ENCODE peak calls at places on chromosomes 13 and 19, in seven cellular contexts. P is adrenal gland; X is CD8-positive, alpha-beta T cell; D is NB4; M is cardiac fibroblast; K is thoracic aorta; S is colonic mucosa. W is an unnamed sample.

GRCh38 chr19:31408460-31409124 is 59.4 kb upstream of the TSHZ3 start:
- DNase-seq in D (peak), P (no peak), X (no peak), M (peak), S (no peak), K (no peak), W (no peak)

GRCh38 chr13:25847635-25848616 is 203.9 kb downstream of the SHISA2 start:
- DNase-seq in P (no peak), D (peak), S (no peak), K (no peak), X (no peak), M (no peak), W (no peak)

GRCh38 chr13:33453911-33454310 is 168.4 kb upstream of the STARD13 start:
- DNase-seq in P (no peak), M (peak), K (no peak), X (no peak), S (no peak), D (no peak), W (no peak)

GRCh38 chr19:35502751-35503150 is 10.7 kb downstream of the DMKN start:
- DNase-seq in M (no peak), D (no peak), K (no peak), P (no peak), S (no peak), X (no peak), W (no peak)

GRCh38 chr19:37413243-37414084 is 42.6 kb downstream of the ZNF527 start:
- DNase-seq in K (no peak), D (no peak), P (no peak), X (no peak), S (no peak), M (peak), W (no peak)

GRCh38 chr13:97372929-97373328 is 61.0 kb upstream of the RAP2A start:
- DNase-seq in P (no peak), D (no peak), K (no peak), S (no peak), M (no peak), X (no peak), W (no peak)

GRCh38 chr13:41648314-41648935 is 191.1 kb downstream of the RGCC start:
- DNase-seq in D (no peak), M (peak), S (no peak), X (no peak), K (no peak), P (no peak), W (no peak)

GRCh38 chr13:109750376-109750775 is 36.0 kb downstream of the IRS2 start:
- DNase-seq in P (no peak), M (no peak), S (no peak), D (no peak), K (no peak), X (no peak), W (no peak)

GRCh38 chr13:79871594-79871993 is 390.6 kb downstream of the NDFIP2 start:
- DNase-seq in M (no peak), P (no peak), K (no peak), X (no peak), D (no peak), S (no peak), W (no peak)

GRCh38 chr19:49614096-49614857 is 23.3 kb downstream of the PRR12 start:
- DNase-seq in K (no peak), D (peak), P (peak), M (peak), X (no peak), S (no peak), W (no peak)

GRCh38 chr19:18520848-18521691 is 800 bp downstream of the ELL start:
- DNase-seq in D (peak), K (no peak), X (no peak), S (peak), M (no peak), P (peak), W (no peak)

GRCh38 chr19:55681131-55682087 is 6.4 kb downstream of the EPN1 start:
- DNase-seq in M (no peak), D (no peak), K (no peak), P (peak), S (no peak), X (no peak), W (no peak)

DNA sequence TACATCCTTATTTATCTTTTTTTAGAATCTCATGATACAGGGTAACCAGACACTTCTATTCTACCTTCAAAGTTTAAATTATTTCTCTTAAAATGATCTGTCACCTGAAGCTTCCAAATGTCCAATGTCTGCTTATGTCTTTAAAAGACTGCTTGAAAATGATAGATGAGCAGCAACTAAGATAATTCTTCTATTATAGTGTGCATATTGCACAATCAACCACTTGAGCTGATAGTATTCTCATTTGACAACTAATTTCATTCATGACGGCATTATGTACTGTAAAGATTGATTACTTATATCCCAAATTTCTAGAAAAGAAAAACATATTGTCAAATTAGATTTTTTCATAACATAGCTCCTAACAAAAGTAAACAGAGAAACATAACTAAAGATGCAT is 1478.2 kb upstream of the MIR17HG start:
- DNase-seq in P (no peak), M (no peak), S (no peak), X (no peak), D (no peak), K (no peak), W (no peak)
- TF ChIP-seq CTCF in P (no peak), M (no peak), S (no peak), X (no peak), D (no peak), K (no peak), W (no peak)

DNA sequence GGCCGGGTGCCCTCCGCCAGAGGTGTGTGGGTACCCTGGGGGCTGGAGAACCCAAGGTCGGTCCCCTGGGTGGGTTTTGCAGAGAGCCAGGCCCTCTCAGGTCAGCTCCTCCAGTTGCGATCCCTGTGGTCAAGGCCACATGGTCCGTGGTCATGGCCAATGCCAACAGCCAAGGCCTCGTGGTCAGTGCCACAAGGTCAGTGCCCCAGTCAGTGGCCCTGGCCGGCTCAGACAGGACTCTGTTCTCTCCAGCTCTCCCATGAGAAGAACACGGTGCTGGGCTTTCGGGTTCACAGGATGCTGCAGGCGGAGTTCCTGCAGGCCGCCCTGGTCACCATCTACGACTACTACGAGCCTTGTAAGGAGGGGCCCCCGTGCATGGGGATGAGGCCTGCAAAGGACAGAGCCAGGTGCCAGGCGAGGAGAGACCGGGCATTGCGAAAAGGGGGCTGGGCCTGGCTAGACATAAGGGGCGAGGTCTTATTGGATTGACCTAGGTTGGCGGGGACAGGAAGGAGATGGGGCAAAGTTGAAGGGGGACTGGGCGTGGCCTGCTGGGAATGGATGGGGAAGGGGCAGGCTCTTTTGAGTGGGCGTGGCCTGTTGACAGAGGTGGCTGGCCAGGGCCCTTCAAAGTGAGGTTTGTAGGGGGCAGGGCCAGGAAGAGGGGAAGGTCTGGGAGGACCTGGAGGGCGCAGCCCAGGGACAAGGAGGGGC is 15.2 kb upstream of the SHFL start:
- DNase-seq in K (no peak), P (no peak), M (no peak), X (no peak), S (no peak), D (peak), W (no peak)
- TF ChIP-seq CTCF in K (no peak), P (no peak), M (no peak), X (no peak), S (no peak), D (no peak), W (no peak)

GRCh38 chr19:8028951-8029491 is 23.5 kb upstream of the CCL25 start:
- DNase-seq in S (no peak), M (peak), X (no peak), P (no peak), D (no peak), K (no peak), W (no peak)
- TF ChIP-seq CTCF in S (no peak), M (no peak), X (no peak), P (no peak), D (no peak), K (no peak), W (no peak)

GRCh38 chr13:39971526-39971925 is 316.1 kb downstream of the COG6 start:
- DNase-seq in S (no peak), K (no peak), P (no peak), M (no peak), D (no peak), X (no peak), W (no peak)
- TF ChIP-seq CTCF in S (no peak), K (no peak), P (no peak), M (no peak), D (no peak), X (no peak), W (no peak)